ENCODE peak calls at places on chromosomes 12 and 14, in ten cellular contexts. K is RKO; Y is activated T-cell treated with anti-CD3 and anti-CD28 coated beads, Interleukin-2, amount 50 U/mL, for 4 hours; T is AG08396; R is activated T-helper 1 cell treated with anti-CD3 and anti-CD28 coated beads, Interleukin-2, amount 50 U/mL, for 16 hours; N is D341Med; M is AG10803; X is GM04504; L is Calu3; Z is astrocyte of the spinal cord. G is an unnamed sample.

GRCh38 chr14:24710403-24711063 is 76.5 kb upstream of the GZMB start:
- DNase-seq in K (peak), Y (peak), T (peak), R (no peak), N (peak), M (peak), X (peak), L (peak), Z (peak), G (peak)

GRCh38 chr12:89671469-89671868 is 37.2 kb downstream of the ATP2B1 start:
- DNase-seq in K (no peak), Y (no peak), T (peak), R (no peak), N (no peak), M (peak), X (peak), L (no peak), Z (peak), G (no peak)

GRCh38 chr14:49106721-49107689 is 479.2 kb downstream of the RPS29 start:
- DNase-seq in K (peak), Y (no peak), T (no peak), R (no peak), N (no peak), M (no peak), X (no peak), L (no peak), Z (no peak), G (no peak)

GRCh38 chr12:27946396-27946795 is 26.1 kb downstream of the PTHLH start:
- DNase-seq in K (no peak), Y (no peak), T (no peak), R (no peak), N (no peak), M (peak), X (no peak), L (no peak), Z (peak), G (no peak)

GRCh38 chr12:25855716-25856115 is 102.8 kb upstream of the RASSF8 start:
- DNase-seq in K (no peak), Y (no peak), T (no peak), R (no peak), N (no peak), M (peak), X (no peak), L (no peak), Z (peak), G (no peak)

GRCh38 chr14:94066089-94066676 is 14.8 kb downstream of the DDX24 start:
- DNase-seq in K (no peak), Y (no peak), T (no peak), R (no peak), N (no peak), M (no peak), X (no peak), L (peak), Z (no peak), G (no peak)

GRCh38 chr12:131389051-131390013 is 321.6 kb upstream of the SFSWAP start:
- DNase-seq in K (no peak), Y (no peak), T (no peak), R (no peak), N (no peak), M (no peak), X (no peak), L (no peak), Z (no peak), G (no peak)

GRCh38 chr14:96754162-96754844 is 42.9 kb upstream of the VRK1 start:
- DNase-seq in K (peak), Y (no peak), T (no peak), R (no peak), N (no peak), M (peak), X (no peak), L (no peak), Z (no peak), G (no peak)

GRCh38 chr12:121804417-121805111 is 755 bp downstream of the SETD1B start:
- DNase-seq in K (peak), Y (peak), T (no peak), R (no peak), N (peak), M (no peak), X (no peak), L (no peak), Z (peak), G (no peak)

GRCh38 chr14:100048786-100049185 is 16.4 kb upstream of the EVL start:
- DNase-seq in K (no peak), Y (no peak), T (no peak), R (no peak), N (no peak), M (no peak), X (no peak), L (no peak), Z (no peak), G (no peak)

GRCh38 chr12:19095869-19096480 is 33.6 kb upstream of the PLEKHA5 start:
- DNase-seq in K (no peak), Y (no peak), T (no peak), R (no peak), N (no peak), M (no peak), X (no peak), L (peak), Z (peak), G (no peak)

GRCh38 chr12:125143491-125143890 is 78.3 kb downstream of the AACS start:
- DNase-seq in K (no peak), Y (no peak), T (peak), R (no peak), N (no peak), M (peak), X (peak), L (no peak), Z (peak), G (no peak)

GRCh38 chr12:10366875-10367274 is 23.0 kb downstream of the KLRK1 start:
- DNase-seq in K (peak), Y (no peak), T (no peak), R (no peak), N (no peak), M (peak), X (no peak), L (no peak), Z (peak), G (no peak)

GRCh38 chr12:105279460-105280056 is 43.6 kb upstream of the APPL2 start:
- DNase-seq in K (no peak), Y (peak), T (no peak), R (no peak), N (peak), M (no peak), X (no peak), L (peak), Z (no peak), G (no peak)

GRCh38 chr12:9932270-9932669 is at the start of gene CLEC2A:
- DNase-seq in K (no peak), Y (no peak), T (no peak), R (no peak), N (no peak), M (no peak), X (no peak), L (no peak), Z (no peak), G (no peak)

G was measured in foreskin melanocyte.